ENCODE peak calls at places on chromosomes 4 and X, in seven cellular contexts. R, N, F, O, B, M and H are unnamed samples.

GRCh38 chrX:41596586-41596985 is 92.2 kb upstream of the GPR34 start:
- DNase-seq in N (no peak), R (no peak), M (peak), B (no peak), F (peak), O (no peak), H (no peak)

GRCh38 chr4:176660561-176660960 is 132.2 kb downstream of the VEGFC start:
- DNase-seq in B (no peak), F (no peak), O (no peak), R (no peak), M (no peak), N (no peak), H (no peak)

GRCh38 chr4:74038161-74039064 is at the start of gene CXCL3:
- DNase-seq in O (peak), N (peak), M (no peak), F (peak), R (peak), B (peak), H (peak)

GRCh38 chr4:140238353-140239041 is 84.5 kb upstream of the MAML3 start:
- DNase-seq in M (peak), B (peak), R (peak), F (peak), N (peak), O (peak), H (peak)

GRCh38 chrX:131068945-131069719 is 11.0 kb downstream of the ARHGAP36 start:
- DNase-seq in M (no peak), R (peak), N (peak), B (no peak), O (no peak), F (no peak), H (peak)

GRCh38 chr4:73723029-73723428 is 17.3 kb upstream of the CXCL8 start:
- DNase-seq in N (no peak), B (no peak), F (no peak), R (peak), O (no peak), M (peak), H (no peak)

GRCh38 chr4:165709973-165710526 is 163.0 kb upstream of the TLL1 start:
- DNase-seq in R (no peak), O (no peak), N (no peak), F (no peak), B (no peak), M (no peak), H (no peak)

GRCh38 chr4:79176351-79176750 is 149.5 kb downstream of the NAA11 start:
- DNase-seq in R (no peak), N (no peak), O (no peak), M (no peak), F (no peak), B (no peak), H (no peak)

GRCh38 chrX:153549231-153549630 is 31.8 kb downstream of the ATP2B3 start:
- DNase-seq in N (no peak), R (no peak), M (no peak), O (no peak), B (no peak), F (no peak), H (no peak)

GRCh38 chrX:47146936-47147859 is 2.2 kb downstream of the RBM10 start:
- DNase-seq in B (no peak), O (no peak), F (no peak), N (no peak), R (no peak), M (no peak), H (no peak)
- H3K4me3 ChIP-seq in B (peak), O (peak), F (peak), N (peak), R (peak), M (peak), H (peak)

DNA sequence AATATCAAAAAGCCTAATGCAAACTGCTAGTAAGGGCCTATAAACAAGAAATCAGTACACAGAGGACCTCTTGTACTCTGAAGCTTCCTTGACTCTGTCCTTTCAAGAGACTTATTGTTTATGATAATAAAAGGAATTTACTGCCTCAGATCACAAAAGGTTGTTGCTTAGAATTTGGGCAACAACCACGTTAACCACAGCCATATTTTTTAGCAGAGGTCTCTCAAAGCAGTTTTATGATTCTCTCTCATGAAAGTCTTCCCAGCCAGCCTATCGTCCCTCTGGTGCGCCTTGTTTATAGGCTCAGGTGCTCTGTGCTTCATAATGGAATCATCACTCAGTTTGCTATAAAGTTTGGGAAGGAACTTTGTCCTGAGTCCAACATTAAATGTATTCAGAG is 270.6 kb downstream of the RCHY1 start:
- DNase-seq in M (no peak), B (no peak), F (no peak), R (no peak), N (no peak), O (no peak), H (no peak)
- H3K4me3 ChIP-seq in M (no peak), B (no peak), F (no peak), R (no peak), N (no peak), O (no peak), H (no peak)

GRCh38 chr4:138090145-138090917 is 151.8 kb downstream of the SLC7A11 start:
- DNase-seq in F (peak), R (peak), M (peak), B (no peak), N (peak), O (peak), H (peak)
- H3K4me3 ChIP-seq in F (peak), R (peak), M (peak), B (no peak), N (peak), O (no peak), H (peak)

GRCh38 chr4:129364747-129365452 is 268.9 kb downstream of the C4orf33 start:
- DNase-seq in R (no peak), F (no peak), O (no peak), M (no peak), B (no peak), N (no peak), H (no peak)

GRCh38 chr4:129358571-129358970 is 262.6 kb downstream of the C4orf33 start:
- DNase-seq in R (peak), M (peak), F (peak), B (no peak), N (peak), O (peak), H (peak)

DNA sequence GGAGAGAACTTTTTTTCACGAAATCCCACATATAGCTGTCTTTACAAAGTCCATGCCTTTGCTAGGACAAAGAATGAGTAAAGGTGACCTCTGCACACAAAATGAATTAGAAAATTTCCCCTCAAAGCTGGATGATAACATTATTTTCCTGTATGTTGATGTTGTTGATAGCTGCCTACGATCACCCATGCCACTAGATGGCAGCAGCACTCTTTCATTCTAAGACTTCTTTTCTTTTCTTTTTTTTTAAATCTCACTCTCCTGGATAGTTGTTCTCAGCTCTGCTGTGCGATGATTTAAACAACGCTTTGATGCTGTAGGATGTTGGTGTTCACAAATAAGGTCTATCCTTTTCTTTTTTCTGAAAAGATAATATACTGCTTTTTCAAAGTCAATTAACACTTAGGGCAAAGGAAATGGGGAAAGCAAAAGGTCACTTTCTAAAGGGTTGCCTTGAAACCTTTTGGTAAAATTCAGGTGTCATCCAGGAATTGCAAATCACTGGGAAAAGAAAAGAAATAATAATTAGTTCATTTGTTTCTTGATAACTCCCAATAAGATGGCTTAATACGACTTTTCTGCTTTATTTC is 266.8 kb downstream of the C4orf33 start:
- DNase-seq in O (peak), M (peak), R (peak), N (peak), F (peak), B (no peak), H (peak)
- H3K4me3 ChIP-seq in O (no peak), M (no peak), R (no peak), N (no peak), F (no peak), B (no peak), H (no peak)

DNA sequence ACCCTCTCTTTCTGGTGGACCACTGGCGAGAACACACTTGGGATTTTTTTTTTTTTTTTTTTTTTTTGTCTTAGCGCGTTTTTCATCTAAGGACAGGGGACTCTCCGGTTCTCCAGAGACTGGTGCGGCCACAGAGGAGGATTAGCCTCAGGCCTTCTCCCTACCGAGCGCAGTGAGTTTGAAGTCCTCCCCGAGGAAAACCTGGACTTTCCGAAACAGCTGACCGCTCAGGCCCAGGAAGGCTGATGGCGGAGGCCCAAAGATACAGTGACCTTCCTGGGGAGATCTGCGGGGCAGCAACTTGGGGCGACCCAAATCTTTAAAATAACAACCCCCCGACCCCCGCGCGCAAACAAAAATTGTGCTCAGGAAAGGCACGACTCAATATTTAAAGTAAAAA is 9.2 kb downstream of the NKX3-2 start:
- DNase-seq in O (no peak), M (no peak), R (no peak), F (no peak), N (no peak), B (no peak), H (no peak)
- H3K4me3 ChIP-seq in O (no peak), M (no peak), R (no peak), F (no peak), N (no peak), B (no peak), H (no peak)

DNA sequence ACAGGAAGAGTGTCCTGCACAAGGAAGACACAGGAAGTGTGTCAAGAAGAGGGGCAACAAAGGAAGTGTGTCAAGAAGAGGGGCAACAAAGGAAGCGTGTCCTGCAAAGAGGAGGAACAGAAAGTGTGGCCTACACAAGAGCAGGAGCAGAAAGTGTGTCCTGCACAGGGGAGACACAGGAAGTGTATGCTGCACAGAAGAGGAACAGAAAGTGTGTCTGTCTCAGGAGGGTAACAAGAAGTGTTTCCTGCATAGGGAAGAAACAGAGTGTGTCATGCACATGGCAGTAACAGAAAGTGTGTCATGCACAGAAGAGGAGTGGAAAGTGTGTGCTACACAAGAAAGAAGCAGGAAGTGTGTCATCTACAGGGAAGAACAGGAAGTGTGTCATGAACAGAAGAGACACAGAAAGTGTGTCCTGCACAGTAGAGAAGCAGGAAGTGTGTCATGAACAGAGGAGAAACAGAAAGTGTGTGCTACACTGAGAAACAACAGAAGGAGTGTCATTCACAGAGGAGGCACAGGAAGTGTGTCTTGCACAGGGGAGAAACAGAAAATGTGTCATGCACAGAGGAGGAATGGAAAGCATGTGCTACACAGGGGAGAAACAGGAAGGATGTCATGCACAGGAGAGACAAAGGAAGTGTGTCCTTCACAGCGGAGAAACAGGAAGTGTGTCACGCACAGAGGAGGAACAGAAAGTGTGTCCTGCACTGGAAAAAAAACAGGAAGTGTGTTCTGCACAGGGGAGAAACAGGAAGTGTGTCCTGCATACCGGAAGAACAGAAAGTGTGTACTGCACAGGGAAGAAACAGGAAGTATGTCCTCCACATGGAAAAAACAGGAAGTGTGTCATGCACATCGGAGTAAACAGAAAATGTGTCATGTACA is 526.4 kb upstream of the PRKX start:
- DNase-seq in F (no peak), R (no peak), N (no peak), O (peak), B (no peak), M (no peak), H (no peak)
- H3K4me3 ChIP-seq in F (no peak), R (no peak), N (no peak), O (no peak), B (no peak), M (no peak), H (no peak)

DNA sequence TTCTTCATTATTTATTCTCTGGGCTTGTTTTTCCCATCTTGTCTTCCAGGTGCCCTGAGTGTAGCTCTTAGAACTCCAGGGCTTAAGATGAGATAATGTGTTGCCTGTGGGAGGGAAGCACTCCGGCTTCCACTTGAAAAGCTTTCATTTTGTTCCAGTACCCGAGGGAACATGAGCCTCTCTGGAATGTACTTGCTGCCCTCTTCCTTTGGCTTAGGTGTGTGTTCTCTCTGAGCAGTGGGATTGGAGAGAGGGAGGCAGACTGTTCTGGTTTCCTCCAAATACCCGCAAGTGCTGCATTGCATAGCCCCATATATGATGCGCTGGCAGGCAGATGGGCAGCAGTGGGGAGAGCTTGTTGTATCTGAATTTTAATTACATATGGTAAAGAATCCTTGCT is 861 bp upstream of the DTHD1 start:
- DNase-seq in B (no peak), M (no peak), N (no peak), F (no peak), R (no peak), O (no peak), H (no peak)
- H3K4me3 ChIP-seq in B (no peak), M (no peak), N (no peak), F (no peak), R (no peak), O (no peak), H (no peak)

DNA sequence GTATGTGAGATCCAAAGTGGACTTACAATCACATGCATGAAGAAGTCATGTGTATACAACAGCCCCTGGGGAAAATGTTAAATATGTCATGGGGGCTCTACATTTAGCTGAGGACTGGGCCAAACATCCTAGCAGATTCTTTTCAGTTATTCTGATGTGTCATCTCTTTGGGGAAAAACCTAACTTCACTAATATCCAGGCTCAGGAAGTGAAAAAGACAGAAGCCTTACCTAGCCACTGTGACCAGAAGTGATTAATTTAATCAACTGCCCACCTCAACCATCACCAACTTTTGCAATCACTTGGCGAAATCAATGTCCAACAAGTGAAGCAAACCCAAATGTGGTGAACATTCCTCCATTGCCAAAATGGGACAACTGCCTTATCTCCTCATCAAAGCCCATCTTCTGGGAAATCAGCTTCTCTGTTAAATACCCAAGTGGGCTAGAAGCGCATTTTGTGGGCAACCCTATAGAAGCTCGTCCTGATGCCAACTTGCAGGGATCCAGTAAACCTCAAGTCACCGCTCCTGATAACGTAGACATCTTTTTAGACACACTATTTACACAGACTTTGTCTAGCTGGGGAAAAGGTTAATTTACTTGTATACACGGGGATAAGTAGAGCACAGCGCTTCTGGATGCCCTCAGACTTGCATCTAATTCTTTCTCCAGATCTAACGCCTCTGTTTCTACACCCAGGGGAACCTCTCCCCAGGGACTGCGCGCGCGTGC is 1.4 kb upstream of the HHIP start:
- DNase-seq in F (peak), R (peak), N (no peak), O (no peak), M (no peak), B (no peak), H (no peak)
- H3K4me3 ChIP-seq in F (peak), R (peak), N (peak), O (no peak), M (peak), B (no peak), H (no peak)

DNA sequence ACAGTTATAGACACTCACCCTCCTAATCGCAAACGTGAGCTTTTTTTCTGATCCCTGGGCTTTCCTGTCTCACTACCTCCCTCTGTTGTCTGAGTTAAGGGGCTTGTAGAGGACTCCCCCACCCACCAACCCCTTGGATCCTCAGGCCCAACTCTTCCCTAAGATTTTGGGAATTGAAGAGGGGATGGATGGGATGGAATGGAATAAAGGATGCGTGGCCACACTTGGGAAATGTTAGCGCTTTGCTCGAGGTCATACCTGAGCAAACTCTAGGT is 1.5 kb downstream of the CNKSR2 start:
- DNase-seq in F (no peak), M (no peak), N (no peak), R (no peak), O (no peak), B (no peak), H (no peak)
- H3K4me3 ChIP-seq in F (no peak), M (peak), N (no peak), R (no peak), O (no peak), B (peak), H (no peak)

GRCh38 chrX:69615779-69616519 is at the start of gene EDA:
- DNase-seq in F (peak), N (peak), M (peak), R (peak), O (peak), B (peak), H (peak)

GRCh38 chrX:69616520-69617203 is 749 bp downstream of the EDA start:
- DNase-seq in M (no peak), O (no peak), N (peak), F (no peak), R (peak), B (no peak), H (peak)

GRCh38 chrX:69615323-69615722 is 590 bp upstream of the EDA start:
- DNase-seq in F (no peak), R (no peak), B (no peak), M (no peak), N (no peak), O (no peak), H (no peak)

GRCh38 chrX:69613946-69614345 is 2.0 kb upstream of the EDA start:
- DNase-seq in O (no peak), M (no peak), B (no peak), R (no peak), N (no peak), F (no peak), H (no peak)

DNA sequence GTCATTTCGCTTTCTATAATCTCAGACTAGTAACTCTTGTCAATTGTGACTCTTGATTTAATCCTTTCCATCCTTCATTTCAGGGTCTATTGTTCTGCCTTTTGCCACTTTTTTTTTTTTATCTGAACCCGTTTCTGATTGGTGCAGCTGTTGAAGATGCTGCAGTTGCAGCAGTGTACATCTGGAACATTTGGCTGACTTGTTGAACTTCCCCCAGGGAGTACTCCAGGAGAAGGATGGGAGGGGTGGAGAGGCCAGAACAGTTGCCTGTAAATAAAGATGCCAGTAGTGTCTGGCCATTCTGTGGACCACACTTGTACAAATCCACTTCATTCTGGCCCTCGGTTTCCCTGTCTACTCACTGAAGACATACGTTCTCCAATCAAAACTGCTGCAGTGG is 1.0 kb upstream of the EDA start:
- DNase-seq in M (no peak), R (no peak), N (peak), O (no peak), B (no peak), F (no peak), H (no peak)
- H3K4me3 ChIP-seq in M (no peak), R (no peak), N (no peak), O (no peak), B (no peak), F (no peak), H (no peak)